ENCODE peak calls at places on chromosomes 11 and 22, in six cellular contexts. W is GM12865; Q is fibroblast of villous mesenchyme; X is amniotic stem cell; T is activated T-helper 1 cell treated with anti-CD3 and anti-CD28 coated beads, Interleukin-12 subunit alpha, Interleukin-12 subunit beta, Interleukin-2, Interleukin-4 antibody, amounts not matched to agents 30 ng/mL and 10 ng/mL and 1 ng/mL, durations not matched to agents 14 hours and 24 hours and 36 hours; Y is fibroblast of lung. F is an unnamed sample.
A peak's percentile ranks its signal among the peaks of the same experiment; 100 is the strongest.

GRCh38 chr11:17388609-17389204 is at the start of gene KCNJ11:
- DNase-seq in Y (no peak), X (no peak), W (no peak), Q (no peak), T (no peak), F (no peak)

GRCh38 chr22:25942989-25943411 is 201.0 kb downstream of the MYO18B start:
- DNase-seq in X (no peak), Q (no peak), W (no peak), Y (no peak), T (no peak), F (no peak)

GRCh38 chr11:119726585-119727522 is 2.1 kb downstream of the NECTIN1 start:
- DNase-seq in Q (no peak), Y (no peak), X (no peak), T (no peak), W (no peak), F (no peak)

GRCh38 chr11:10385696-10386095 is 69.4 kb upstream of the AMPD3 start:
- DNase-seq in T (no peak), W (no peak), Y (peak; percentile 85), Q (peak; percentile 66), X (no peak), F (no peak)

GRCh38 chr11:129251067-129251466 is 58.9 kb upstream of the ARHGAP32 start:
- DNase-seq in Y (peak; percentile 59), X (no peak), Q (no peak), T (no peak), W (no peak), F (no peak)

GRCh38 chr11:14350215-14350614 is 8.8 kb downstream of the RRAS2 start:
- DNase-seq in Q (no peak), W (no peak), T (no peak), X (no peak), Y (no peak), F (no peak)

GRCh38 chr11:2096919-2097301 is 42.3 kb downstream of the IGF2 start:
- DNase-seq in X (no peak), T (no peak), Q (no peak), W (no peak), Y (no peak), F (no peak)

GRCh38 chr11:87399341-87399740 is 361.6 kb downstream of the TMEM135 start:
- DNase-seq in Y (no peak), X (no peak), W (no peak), T (no peak), Q (no peak), F (no peak)

GRCh38 chr11:119920666-119921065 is 191.7 kb upstream of the NECTIN1 start:
- DNase-seq in T (no peak), X (no peak), W (no peak), Q (no peak), Y (no peak), F (no peak)

GRCh38 chr11:62665630-62666258 is 632 bp downstream of the CSKMT start:
- DNase-seq in W (peak; percentile 74), X (no peak), Q (peak; percentile 79), T (no peak), Y (peak; percentile 70), F (no peak)

GRCh38 chr11:85414175-85414574 is 213.0 kb downstream of the DLG2 start:
- DNase-seq in Q (no peak), X (no peak), T (no peak), W (no peak), Y (no peak), F (no peak)

GRCh38 chr11:67409261-67409666 is 5.4 kb downstream of the TBC1D10C start:
- DNase-seq in Y (no peak), X (no peak), T (peak; percentile 78), Q (no peak), W (peak; percentile 92), F (no peak)

GRCh38 chr11:7081441-7081840 is 7.4 kb upstream of the RBMXL2 start:
- DNase-seq in X (no peak), Y (no peak), T (no peak), W (no peak), Q (no peak), F (no peak)

GRCh38 chr22:19043111-19044085 is 78.8 kb downstream of the DGCR2 start:
- DNase-seq in T (no peak), X (no peak), W (no peak), Q (no peak), Y (no peak), F (no peak)

GRCh38 chr11:47565340-47566165 is at the start of gene PTPMT1:
- DNase-seq in Y (peak; percentile 68), T (peak; percentile 60), X (peak; percentile 27), Q (peak; percentile 72), W (peak; percentile 89), F (no peak)

GRCh38 chr22:27386186-27386585 is 415.4 kb downstream of the MN1 start:
- DNase-seq in W (no peak), Y (no peak), T (no peak), X (no peak), Q (no peak), F (no peak)

GRCh38 chr22:40499187-40499753 is 128.9 kb downstream of the SGSM3 start:
- DNase-seq in Y (peak; percentile 98), W (peak; percentile 72), Q (peak; percentile 99), X (peak; percentile 86), T (no peak), F (peak; percentile 95)

GRCh38 chr11:43937434-43938411 is 4.7 kb upstream of the C11orf96 start:
- DNase-seq in Q (peak; percentile 72), X (no peak), W (no peak), Y (peak; percentile 51), T (no peak), F (no peak)

GRCh38 chr11:659532-660085 is 22.5 kb downstream of the DRD4 start:
- DNase-seq in Y (no peak), T (no peak), W (no peak), X (no peak), Q (no peak), F (no peak)

GRCh38 chr11:84824624-84825023 is 802.5 kb downstream of the DLG2 start:
- DNase-seq in Y (no peak), Q (no peak), W (no peak), X (no peak), T (no peak), F (no peak)

GRCh38 chr11:116918925-116919653 is 81.7 kb upstream of the APOA1 start:
- DNase-seq in Y (no peak), X (no peak), Q (no peak), W (no peak), T (no peak), F (no peak)

GRCh38 chr11:79431535-79431934 is 9.3 kb downstream of the TENM4 start:
- DNase-seq in Q (no peak), Y (peak; percentile 36), X (no peak), T (no peak), W (no peak), F (no peak)

GRCh38 chr22:19802001-19802880 is 41.7 kb downstream of the TBX1 start:
- DNase-seq in T (no peak), Q (no peak), W (no peak), X (no peak), Y (no peak), F (no peak)

GRCh38 chr11:64876226-64876750 is 2.1 kb downstream of the EHD1 start:
- DNase-seq in Q (no peak), X (no peak), Y (no peak), W (no peak), T (peak; percentile 24), F (no peak)

GRCh38 chr11:1401656-1402221 is 12.0 kb downstream of the BRSK2 start:
- DNase-seq in X (peak; percentile 6), Q (peak; percentile 56), W (peak; percentile 28), Y (peak; percentile 56), T (peak; percentile 28), F (peak; percentile 24)

GRCh38 chr11:28144808-28145207 is 36.6 kb downstream of the METTL15 start:
- DNase-seq in X (no peak), W (no peak), Y (peak; percentile 21), Q (peak; percentile 7), T (no peak), F (peak; percentile 82)

GRCh38 chr22:17436382-17436951 is 67.2 kb downstream of the CECR2 start:
- DNase-seq in Y (peak; percentile 75), T (no peak), X (no peak), Q (no peak), W (peak; percentile 42), F (no peak)

F was measured in astrocyte of the cerebellum.